ENCODE peak calls at places on chromosomes 5 and 9, in seven cellular contexts. K is ovary, O is tibial nerve, E is heart left ventricle, J is sigmoid colon, X is gastrocnemius medialis, N is IMR-90. V is an unnamed sample.

GRCh38 chr5:74017786-74018211 is 391.8 kb downstream of the ARHGEF28 start:
- DNase-seq in K (no peak), O (peak; percentile 13), E (no peak), J (no peak), X (no peak), N (peak; percentile 47), V (no peak)

GRCh38 chr9:34611251-34611810 is 566 bp downstream of the RPP25L start:
- DNase-seq in K (peak; percentile 40), O (no peak), E (no peak), J (peak; percentile 73), X (no peak), N (no peak), V (peak; percentile 61)

GRCh38 chr9:70962761-70963445 is 158.5 kb downstream of the TRPM3 start:
- DNase-seq in K (no peak), O (no peak), E (no peak), J (no peak), X (no peak), N (peak; percentile 4), V (no peak)

GRCh38 chr5:91443028-91443427 is 59.9 kb upstream of the ARRDC3 start:
- DNase-seq in K (no peak), O (no peak), E (no peak), J (no peak), X (no peak), N (peak; percentile 69), V (no peak)

GRCh38 chr9:34070601-34071340 is 22.1 kb upstream of the UBAP2 start:
- DNase-seq in K (no peak), O (no peak), E (no peak), J (no peak), X (peak; percentile 52), N (peak; percentile 67), V (no peak)

GRCh38 chr5:56910123-56910951 is 941 bp downstream of the SETD9 start:
- DNase-seq in K (no peak), O (peak; percentile 46), E (peak; percentile 46), J (peak; percentile 77), X (no peak), N (no peak), V (no peak)

GRCh38 chr9:95087659-95088242 is 229.8 kb downstream of the FANCC start:
- DNase-seq in K (no peak), O (no peak), E (no peak), J (peak; percentile 72), X (no peak), N (no peak), V (no peak)

GRCh38 chr5:95384485-95385213 is 6.5 kb upstream of the FAM81B start:
- DNase-seq in K (no peak), O (no peak), E (no peak), J (no peak), X (no peak), N (no peak), V (no peak)

GRCh38 chr5:7644723-7645122 is 206.2 kb downstream of the CFAP90 start:
- DNase-seq in K (no peak), O (no peak), E (no peak), J (no peak), X (no peak), N (no peak), V (no peak)

GRCh38 chr5:134252671-134253070 is 26.8 kb upstream of the PPP2CA start:
- DNase-seq in K (no peak), O (no peak), E (peak; percentile 47), J (no peak), X (no peak), N (peak; percentile 96), V (no peak)

GRCh38 chr5:66324357-66324756 is 180.3 kb downstream of the SREK1 start:
- DNase-seq in K (no peak), O (no peak), E (peak; percentile 89), J (no peak), X (no peak), N (no peak), V (no peak)

GRCh38 chr5:5795074-5795779 is 372.8 kb downstream of the ICE1 start:
- DNase-seq in K (no peak), O (no peak), E (peak; percentile 92), J (no peak), X (peak; percentile 68), N (no peak), V (no peak)

GRCh38 chr5:115586525-115587146 is 15.6 kb downstream of the TICAM2 start:
- DNase-seq in K (no peak), O (no peak), E (no peak), J (no peak), X (no peak), N (peak; percentile 54), V (no peak)

GRCh38 chr9:26754494-26755188 is 138.0 kb downstream of the CAAP1 start:
- DNase-seq in K (no peak), O (no peak), E (no peak), J (no peak), X (no peak), N (no peak), V (no peak)

GRCh38 chr5:36877667-36878420 is 1.3 kb downstream of the NIPBL start:
- DNase-seq in K (no peak), O (no peak), E (no peak), J (no peak), X (no peak), N (peak; percentile 37), V (no peak)

DNA sequence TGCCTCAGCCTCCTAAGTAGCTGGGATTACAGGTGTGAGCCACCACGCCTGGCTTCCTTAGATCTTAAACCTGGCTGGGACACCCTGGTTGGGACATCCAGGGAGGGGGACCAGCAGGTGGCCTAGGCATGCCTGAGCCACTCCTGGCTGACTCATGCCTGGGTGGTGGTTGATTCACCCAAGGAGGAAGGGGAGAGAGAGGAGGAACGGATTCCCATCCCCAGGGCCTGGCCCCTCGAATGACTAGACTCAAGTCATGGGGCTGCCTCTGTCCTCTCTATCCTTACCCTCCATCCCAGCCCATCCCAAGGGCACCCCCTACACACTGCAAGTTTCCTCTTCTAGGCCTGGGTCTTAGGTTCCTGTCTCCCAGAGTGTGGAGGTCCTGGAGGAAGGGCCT is 12.7 kb downstream of the EEIG1 start:
- DNase-seq in K (no peak), O (no peak), E (no peak), J (peak; percentile 70), X (no peak), N (peak; percentile 77), V (no peak)
- H3K4me3 ChIP-seq in K (no peak overlapping the region), O (no peak overlapping the region), E (no peak overlapping the region), J (no peak overlapping the region), X (no peak overlapping the region), N (no peak overlapping the region), V (no peak overlapping the region)

GRCh38 chr5:14178671-14179211 is 35.6 kb downstream of the TRIO start:
- DNase-seq in K (no peak), O (no peak), E (no peak), J (no peak), X (no peak), N (peak; percentile 95), V (no peak)

GRCh38 chr5:14178091-14178490 is 34.9 kb downstream of the TRIO start:
- DNase-seq in K (no peak), O (no peak), E (no peak), J (no peak), X (no peak), N (no peak), V (no peak)

GRCh38 chr5:14180437-14180836 is 37.3 kb downstream of the TRIO start:
- DNase-seq in K (no peak), O (no peak), E (no peak), J (no peak), X (no peak), N (no peak), V (no peak)

GRCh38 chr5:14177651-14178050 is 34.5 kb downstream of the TRIO start:
- DNase-seq in K (no peak), O (no peak), E (no peak), J (no peak), X (no peak), N (no peak), V (no peak)

DNA sequence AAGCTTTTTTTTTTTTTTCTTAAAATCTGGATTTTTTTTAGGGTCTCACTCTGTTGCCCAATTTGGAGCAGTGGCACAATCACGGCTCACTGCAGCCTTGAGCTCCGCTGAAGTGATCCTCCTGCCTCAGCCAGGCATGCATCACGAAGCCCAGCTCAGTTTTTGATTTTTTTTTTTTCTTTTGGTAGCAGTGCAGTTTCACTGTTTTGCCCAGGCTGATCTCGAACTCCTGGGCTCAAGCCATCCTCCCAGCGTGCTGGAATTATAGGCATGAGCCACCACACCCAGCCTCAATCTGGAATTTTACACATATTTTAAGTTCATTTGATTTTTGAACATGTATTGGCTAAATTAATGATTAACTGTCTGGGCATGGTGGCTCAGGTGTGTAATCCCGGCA is 36.3 kb downstream of the TRIO start:
- DNase-seq in K (no peak), O (no peak), E (no peak), J (no peak), X (no peak), N (no peak), V (no peak)
- H3K4me1 ChIP-seq in K (peaks cover 35% of the 10 kb centered on the region), O (peaks cover 5% of the 10 kb centered on the region), E (peaks cover 23% of the 10 kb centered on the region), J (peaks cover 65% of the 10 kb centered on the region), X (peaks cover 39% of the 10 kb centered on the region), N (peaks cover 47% of the 10 kb centered on the region), V (peaks cover 26% of the 10 kb centered on the region)

GRCh38 chr5:41925555-41925946 is 470 bp downstream of the FBXO4 start:
- DNase-seq in K (peak; percentile 28), O (peak; percentile 28), E (peak; percentile 31), J (peak; percentile 70), X (no peak), N (peak; percentile 24), V (peak; percentile 39)

GRCh38 chr5:41921874-41922273 is 3.2 kb upstream of the FBXO4 start:
- DNase-seq in K (no peak), O (no peak), E (no peak), J (no peak), X (no peak), N (peak; percentile 60), V (no peak)

GRCh38 chr5:41924526-41924871 is 582 bp upstream of the FBXO4 start:
- DNase-seq in K (no peak), O (no peak), E (peak; percentile 22), J (no peak), X (no peak), N (no peak), V (no peak)

GRCh38 chr5:41927604-41928003 is 2.5 kb downstream of the FBXO4 start:
- DNase-seq in K (no peak), O (no peak), E (no peak), J (no peak), X (no peak), N (no peak), V (no peak)

DNA sequence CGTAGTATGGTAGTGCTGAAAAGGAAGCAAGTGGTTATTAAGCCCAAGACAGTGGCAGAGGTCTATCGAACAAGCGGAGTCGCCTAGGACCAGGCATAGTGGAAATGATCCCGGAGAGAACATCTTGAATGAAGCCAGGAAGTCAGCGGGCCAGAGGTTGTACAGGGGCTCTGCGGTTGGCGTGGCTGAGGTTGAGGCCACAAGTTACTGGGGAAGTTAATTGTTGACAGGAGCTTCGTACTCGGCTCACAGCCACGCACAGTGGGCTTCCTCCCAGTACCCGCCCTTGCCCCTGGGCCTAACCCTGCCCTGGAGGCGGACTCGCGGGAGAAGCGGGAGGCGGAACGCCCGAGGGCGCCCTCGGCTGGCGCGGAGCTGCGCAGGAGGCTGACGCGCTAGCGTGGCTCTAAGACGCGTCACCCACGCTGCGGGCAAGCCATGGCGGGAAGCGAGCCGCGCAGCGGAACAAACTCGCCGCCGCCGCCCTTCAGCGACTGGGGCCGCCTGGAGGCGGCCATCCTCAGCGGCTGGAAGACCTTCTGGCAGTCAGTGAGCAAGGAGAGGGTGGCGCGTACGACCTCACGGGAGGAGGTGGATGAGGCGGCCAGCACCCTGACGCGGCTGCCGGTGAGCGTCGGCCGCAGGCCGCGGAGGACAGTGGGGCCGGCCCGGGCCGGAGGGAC is at the start of gene FBXO4:
- DNase-seq in K (peak; percentile 77), O (peak; percentile 63), E (peak; percentile 92), J (peak; percentile 92), X (peak; percentile 67), N (peak; percentile 78), V (peak; percentile 75)
- TF ChIP-seq POLR2A in K (peak; percentile 60), O (peak; percentile 19), E (no peak), J (peak; percentile 24), X (peak; percentile 48), N (peak; percentile 84), V (peak; percentile 60)

GRCh38 chr5:68745459-68745858 is 348.4 kb upstream of the SLC30A5 start:
- DNase-seq in K (no peak), O (no peak), E (no peak), J (no peak), X (no peak), N (peak; percentile 2), V (no peak)
- H3K4me3 ChIP-seq in K (no peak overlapping the region), O (no peak overlapping the region), E (no peak overlapping the region), J (no peak overlapping the region), X (no peak overlapping the region), N (no peak overlapping the region), V (no peak overlapping the region)

V was measured in uterus.